ENCODE peak calls at places on chromosomes 11 and 22, in four cellular contexts. P is RWPE1, C is H9, Q is fibroblast of mammary gland. T is an unnamed sample.

GRCh38 chr11:77151804-77152513 is 23.9 kb downstream of the MYO7A start:
- DNase-seq in P (no peak), C (no peak), Q (peak), T (no peak)

GRCh38 chr11:61679893-61680621 is at the start of gene DAGLA:
- DNase-seq in P (peak), C (peak), Q (peak), T (no peak)

GRCh38 chr11:45754261-45754709 is 50.7 kb upstream of the SLC35C1 start:
- DNase-seq in P (no peak), C (no peak), Q (no peak), T (peak)

GRCh38 chr11:111912535-111912934 is at the start of gene HSPB2:
- DNase-seq in P (no peak), C (no peak), Q (no peak), T (no peak)

GRCh38 chr22:24437820-24438328 is 10.5 kb downstream of the ADORA2A start:
- DNase-seq in P (no peak), C (no peak), Q (no peak), T (no peak)

GRCh38 chr11:14583252-14584105 is 60.1 kb upstream of the PDE3B start:
- DNase-seq in P (no peak), C (no peak), Q (no peak), T (no peak)

GRCh38 chr11:77510095-77510494 is 36.2 kb upstream of the PAK1 start:
- DNase-seq in P (peak), C (no peak), Q (no peak), T (no peak)

GRCh38 chr11:122074022-122074421 is 42.0 kb downstream of the BLID start:
- DNase-seq in P (no peak), C (no peak), Q (no peak), T (no peak)

GRCh38 chr11:117145393-117145761 is 1.3 kb downstream of the PAFAH1B2 start:
- DNase-seq in P (peak), C (no peak), Q (peak), T (peak)
- TF ChIP-seq CTCF in P (no peak), C (no peak), Q (peak), T (peak)

GRCh38 chr11:37352485-37352884 is 754.4 kb upstream of the RAG2 start:
- DNase-seq in P (no peak), C (no peak), Q (no peak), T (no peak)
- TF ChIP-seq CTCF in P (no peak), C (no peak), Q (no peak), T (no peak)

GRCh38 chr11:59106363-59107336 is at the start of gene FAM111B:
- DNase-seq in P (peak), C (peak), Q (peak), T (peak)
- TF ChIP-seq CTCF in P (no peak), C (no peak), Q (no peak), T (peak)

GRCh38 chr22:17829691-17830040 is 55.4 kb upstream of the BID start:
- DNase-seq in P (no peak), C (no peak), Q (peak), T (peak)

GRCh38 chr22:17828502-17829080 is 54.3 kb upstream of the BID start:
- DNase-seq in P (no peak), C (no peak), Q (no peak), T (no peak)

GRCh38 chr22:17831527-17832251 is 57.4 kb upstream of the BID start:
- DNase-seq in P (no peak), C (no peak), Q (peak), T (no peak)

GRCh38 chr22:17832665-17833064 is 58.4 kb upstream of the BID start:
- DNase-seq in P (no peak), C (no peak), Q (no peak), T (no peak)

DNA sequence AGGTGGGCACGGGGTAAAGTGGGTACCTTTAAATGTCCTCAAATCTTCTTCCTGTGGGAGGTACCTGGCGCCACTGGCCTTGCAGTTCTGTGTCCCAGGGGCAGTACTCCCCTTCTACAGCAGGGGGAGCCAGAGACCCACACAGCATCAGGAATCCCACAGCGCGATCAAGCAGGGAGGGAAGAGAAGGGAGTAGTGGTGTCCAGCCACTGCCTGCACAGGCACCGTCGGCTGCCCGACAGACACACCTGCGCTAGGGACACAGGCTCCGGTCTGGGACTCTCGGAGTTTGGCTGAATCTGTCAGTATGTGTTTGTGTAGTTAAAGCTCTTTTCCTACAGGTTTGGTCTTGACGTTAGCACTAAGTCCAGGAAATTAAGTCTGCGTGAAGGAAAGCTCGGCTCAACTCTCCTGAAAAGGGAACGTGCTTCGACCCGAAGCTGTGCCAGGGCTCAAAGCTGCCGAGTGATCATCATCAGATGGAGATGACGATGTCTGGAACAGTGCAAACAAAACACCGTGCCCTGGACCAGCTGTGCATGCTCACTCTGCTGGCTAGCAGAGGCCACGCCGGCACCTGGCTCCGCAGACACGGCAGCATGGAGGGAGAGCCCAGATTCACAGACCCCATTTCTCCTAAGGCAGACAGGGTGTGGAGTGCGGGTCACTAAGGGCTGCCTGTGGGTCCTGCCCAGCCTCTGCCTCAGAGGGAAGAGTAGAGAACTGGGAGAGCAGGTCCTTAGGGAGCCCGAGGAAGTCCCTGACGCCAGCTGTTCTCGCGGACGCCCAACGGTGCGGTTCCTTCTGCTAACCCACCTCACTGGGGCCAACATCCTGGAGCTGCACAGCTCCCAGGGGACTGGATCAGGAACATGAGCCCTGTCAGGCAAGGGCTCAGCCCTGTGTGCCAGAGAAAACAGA is 56.0 kb upstream of the BID start:
- DNase-seq in P (peak), C (peak), Q (peak), T (peak)
- TF ChIP-seq CTCF in P (peak), C (peak), Q (peak), T (peak)

GRCh38 chr11:57460017-57460755 is at the start of gene RTN4RL2:
- DNase-seq in P (peak), C (peak), Q (peak), T (peak)
- TF ChIP-seq CTCF in P (peak), C (peak), Q (peak), T (peak)

GRCh38 chr11:93904711-93905110 is 54.3 kb upstream of the VSTM5 start:
- DNase-seq in P (no peak), C (no peak), Q (no peak), T (no peak)

GRCh38 chr11:93906486-93906885 is 56.1 kb upstream of the VSTM5 start:
- DNase-seq in P (no peak), C (no peak), Q (peak), T (no peak)

GRCh38 chr11:93902921-93903320 is 52.5 kb upstream of the VSTM5 start:
- DNase-seq in P (no peak), C (no peak), Q (no peak), T (no peak)

GRCh38 chr11:93905384-93905783 is 55.0 kb upstream of the VSTM5 start:
- DNase-seq in P (no peak), C (no peak), Q (peak), T (peak)

GRCh38 chr11:93903989-93904388 is 53.6 kb upstream of the VSTM5 start:
- DNase-seq in P (no peak), C (peak), Q (no peak), T (no peak)
- TF ChIP-seq CTCF in P (no peak), C (peak), Q (no peak), T (no peak)

DNA sequence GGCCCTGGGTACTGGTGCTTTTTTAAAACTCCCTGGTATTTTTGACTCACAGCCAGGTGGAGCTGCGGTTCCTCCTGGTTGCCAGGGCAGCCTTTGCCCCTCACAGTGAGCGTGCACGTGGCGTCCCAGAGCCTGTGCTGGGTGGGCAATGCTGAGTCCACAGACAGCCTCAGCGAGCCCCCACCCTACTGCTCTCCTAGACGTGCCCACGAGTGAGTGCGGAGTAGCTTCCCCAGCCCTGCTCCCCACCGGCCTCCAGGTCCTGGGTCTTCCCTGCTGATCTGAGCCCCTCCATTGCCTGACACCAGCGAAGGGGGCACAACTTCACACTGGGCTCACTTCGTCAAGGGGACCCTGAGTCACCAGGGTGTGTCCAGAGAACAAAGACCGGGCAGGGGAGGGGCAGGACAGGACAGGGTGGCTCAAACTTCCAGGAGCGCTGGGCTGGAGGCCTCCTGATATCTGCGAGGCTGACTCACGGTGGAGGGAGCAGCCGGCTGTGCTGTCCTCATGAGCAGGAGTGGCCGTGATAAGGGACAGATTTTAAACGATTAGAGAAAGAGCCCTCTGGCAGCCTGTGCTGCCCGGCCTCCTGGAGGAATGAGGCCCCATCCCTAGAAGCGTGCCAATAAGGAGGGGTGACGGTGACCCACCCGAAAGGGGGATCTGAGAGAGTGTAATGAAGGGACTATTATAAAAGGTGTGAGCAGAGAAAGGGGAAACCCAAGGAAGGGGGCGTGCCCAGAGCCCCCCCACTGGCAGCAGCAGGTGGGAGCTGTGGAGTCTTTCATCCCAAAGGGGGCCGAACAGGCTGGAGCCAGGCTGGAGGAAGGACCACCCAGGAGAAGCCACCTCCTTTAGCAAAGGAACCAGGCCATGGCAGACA is 129.3 kb upstream of the FGF3 start:
- DNase-seq in P (peak), C (peak), Q (no peak), T (peak)
- TF ChIP-seq CTCF in P (no peak), C (peak), Q (no peak), T (peak)